ENCODE peak calls at places on chromosome 18, in five cellular contexts. F is retina, O is K562, V is NCI-H2107, D is HTR-8/SVneo. G is an unnamed sample.

GRCh38 chr18:79151191-79151590 is 82.0 kb downstream of the ATP9B start:
- DNase-seq in D (no peak), F (no peak), O (no peak), V (no peak), G (no peak)

GRCh38 chr18:64253900-64254299 is 105.0 kb upstream of the LINC00305 start:
- DNase-seq in D (no peak), O (no peak), V (no peak), F (no peak), G (no peak)

GRCh38 chr18:80191907-80192652 is 55.2 kb downstream of the PARD6G start:
- DNase-seq in O (no peak), V (no peak), D (no peak), F (no peak), G (no peak)

GRCh38 chr18:75240433-75240832 is 29.8 kb downstream of the TSHZ1 start:
- DNase-seq in V (no peak), F (no peak), D (no peak), O (peak; percentile 15), G (peak; percentile 6)

GRCh38 chr18:62660741-62661140 is 54.6 kb upstream of the PHLPP1 start:
- DNase-seq in D (no peak), F (peak; percentile 31), O (no peak), V (no peak), G (no peak)

GRCh38 chr18:77132369-77133050 is at the start of gene MBP:
- DNase-seq in O (no peak), F (peak; percentile 73), V (peak; percentile 65), D (no peak), G (peak; percentile 37)

GRCh38 chr18:12076424-12077140 is 17.1 kb upstream of the ANKRD62 start:
- DNase-seq in D (no peak), F (peak; percentile 23), O (no peak), V (no peak), G (peak; percentile 16)

GRCh38 chr18:62571648-62572047 is 48.8 kb downstream of the ZCCHC2 start:
- DNase-seq in F (no peak), O (no peak), V (no peak), D (no peak), G (no peak)

GRCh38 chr18:34117319-34117718 is 107.4 kb downstream of the NOL4 start:
- DNase-seq in O (no peak), F (no peak), D (no peak), V (no peak), G (no peak)

GRCh38 chr18:37383036-37383788 is 182.4 kb downstream of the CELF4 start:
- DNase-seq in V (no peak), O (no peak), D (no peak), F (no peak), G (no peak)

GRCh38 chr18:48816554-48816953 is 134.2 kb downstream of the SMAD7 start:
- DNase-seq in V (no peak), O (no peak), F (no peak), D (no peak), G (no peak)

GRCh38 chr18:708096-708495 is 4.3 kb downstream of the ENOSF1 start:
- DNase-seq in F (no peak), D (no peak), V (no peak), O (no peak), G (no peak)

GRCh38 chr18:61850756-61851155 is 42.1 kb downstream of the RNF152 start:
- DNase-seq in O (no peak), V (no peak), F (no peak), D (no peak), G (no peak)

GRCh38 chr18:45212186-45213039 is 402.9 kb upstream of the SLC14A2 start:
- DNase-seq in D (peak; percentile 6), O (peak; percentile 43), F (peak; percentile 76), V (peak; percentile 82), G (peak; percentile 70)

GRCh38 chr18:48783616-48784520 is 166.9 kb downstream of the SMAD7 start:
- DNase-seq in D (no peak), O (no peak), V (no peak), F (no peak), G (no peak)

GRCh38 chr18:10893761-10894160 is 255.6 kb downstream of the PIEZO2 start:
- DNase-seq in F (no peak), O (no peak), D (no peak), V (no peak), G (no peak)

GRCh38 chr18:56447972-56448371 is 190.4 kb downstream of the TXNL1 start:
- DNase-seq in V (no peak), F (no peak), O (no peak), D (no peak), G (no peak)

GRCh38 chr18:34837769-34838194 is 127.7 kb downstream of the DTNA start:
- DNase-seq in O (no peak), V (no peak), F (peak; percentile 69), D (no peak), G (no peak)

GRCh38 chr18:12597775-12598174 is 60.1 kb downstream of the SPIRE1 start:
- DNase-seq in V (no peak), D (peak; percentile 67), O (no peak), F (no peak), G (no peak)

GRCh38 chr18:48422947-48423378 is 13.8 kb upstream of the ZBTB7C start:
- DNase-seq in D (no peak), F (no peak), O (no peak), V (no peak), G (no peak)

GRCh38 chr18:50871846-50872245 is 7.1 kb upstream of the ME2 start:
- DNase-seq in O (no peak), F (no peak), V (no peak), D (no peak), G (no peak)

GRCh38 chr18:48814490-48815181 is 136.1 kb downstream of the SMAD7 start:
- DNase-seq in O (no peak), D (no peak), F (no peak), V (no peak), G (no peak)

GRCh38 chr18:25351280-25351772 is 640 bp downstream of the ZNF521 start:
- DNase-seq in F (peak; percentile 72), O (no peak), V (no peak), D (no peak), G (no peak)

GRCh38 chr18:36594621-36595020 is 234.2 kb downstream of the TPGS2 start:
- DNase-seq in D (no peak), V (no peak), F (no peak), O (no peak), G (no peak)

G was measured in RKO.